ENCODE peak calls at places on chromosomes 3 and 15, in ten cellular contexts. B, X, T, M, Y, C, R, G, U and N are unnamed samples.
A peak's percentile ranks its signal among the peaks of the same experiment; 100 is the strongest.

GRCh38 chr3:40137586-40138295 is 171.8 kb upstream of the EIF1B start:
- DNase-seq in X (no peak), U (no peak), B (no peak), G (peak; percentile 49), C (peak; percentile 93), M (no peak), T (no peak), Y (no peak), R (no peak), N (no peak)

GRCh38 chr15:101615414-101615985 is 36.7 kb downstream of the TM2D3 start:
- DNase-seq in C (peak; percentile 4), M (no peak), U (no peak), T (no peak), X (no peak), G (no peak), Y (no peak), R (peak; percentile 80), B (no peak), N (no peak)

GRCh38 chr15:68389041-68389930 is 42.7 kb downstream of the ITGA11 start:
- DNase-seq in U (no peak), Y (no peak), B (no peak), X (no peak), M (no peak), R (no peak), T (no peak), C (no peak), G (no peak), N (no peak)

GRCh38 chr3:194586839-194587238 is 46.4 kb downstream of the TMEM44 start:
- DNase-seq in G (no peak), U (no peak), X (no peak), R (peak; percentile 50), Y (no peak), B (no peak), C (peak; percentile 87), T (no peak), M (peak; percentile 51), N (no peak)

GRCh38 chr15:85580914-85581313 is 200.5 kb downstream of the AKAP13 start:
- DNase-seq in R (no peak), T (no peak), Y (no peak), U (peak; percentile 50), G (no peak), X (no peak), B (no peak), M (no peak), C (no peak), N (peak; percentile 69)

GRCh38 chr3:169227911-169228310 is 435.6 kb downstream of the MECOM start:
- DNase-seq in M (no peak), T (no peak), C (no peak), U (no peak), G (no peak), B (no peak), R (no peak), Y (no peak), X (no peak), N (no peak)

GRCh38 chr3:93867425-93867824 is 106.3 kb downstream of the PROS1 start:
- DNase-seq in M (no peak), B (no peak), U (no peak), R (no peak), G (no peak), T (no peak), Y (peak; percentile 8), X (no peak), C (no peak), N (no peak)

GRCh38 chr3:69879051-69879450 is 120.5 kb upstream of the SAMMSON start:
- DNase-seq in T (no peak), C (no peak), Y (no peak), R (no peak), B (no peak), X (no peak), U (no peak), G (no peak), M (no peak), N (no peak)

GRCh38 chr3:97232635-97233034 is 418.2 kb downstream of the EPHA6 start:
- DNase-seq in C (no peak), T (no peak), U (no peak), B (no peak), M (no peak), R (no peak), X (peak; percentile 33), G (no peak), Y (no peak), N (no peak)

GRCh38 chr3:161265916-161266571 is 44.9 kb downstream of the NMD3 start:
- DNase-seq in R (no peak), G (no peak), Y (no peak), C (peak; percentile 70), M (no peak), U (no peak), X (peak; percentile 37), T (no peak), B (no peak), N (no peak)

GRCh38 chr15:68782589-68783161 is 38.0 kb downstream of the ANP32A start:
- DNase-seq in G (no peak), C (no peak), R (no peak), B (no peak), U (no peak), Y (no peak), M (no peak), T (no peak), X (no peak), N (no peak)

GRCh38 chr3:169501080-169501479 is 162.4 kb downstream of the MECOM start:
- DNase-seq in G (no peak), X (no peak), T (no peak), R (no peak), Y (no peak), C (no peak), B (no peak), M (no peak), U (no peak), N (no peak)

GRCh38 chr15:53522878-53523455 is 236.5 kb downstream of the WDR72 start:
- DNase-seq in Y (peak; percentile 18), U (no peak), B (peak; percentile 80), M (no peak), X (peak; percentile 83), C (no peak), R (no peak), G (no peak), T (no peak), N (no peak)

GRCh38 chr3:16842710-16843270 is 42.0 kb upstream of the PLCL2 start:
- DNase-seq in B (peak; percentile 65), Y (no peak), U (peak; percentile 19), G (no peak), X (peak; percentile 63), M (no peak), R (no peak), T (peak; percentile 17), C (no peak), N (no peak)

GRCh38 chr3:196215493-196215892 is 841 bp upstream of the SLC51A start:
- DNase-seq in B (no peak), X (no peak), C (no peak), U (no peak), M (no peak), R (no peak), Y (no peak), G (no peak), T (no peak), N (no peak)

GRCh38 chr15:28079313-28079969 is 19.7 kb downstream of the OCA2 start:
- DNase-seq in T (no peak), G (no peak), X (no peak), Y (no peak), B (no peak), C (no peak), U (no peak), M (no peak), R (no peak), N (no peak)

GRCh38 chr15:76393614-76394013 is 57.0 kb downstream of the ISL2 start:
- DNase-seq in R (no peak), B (peak; percentile 73), G (no peak), M (no peak), C (no peak), U (no peak), Y (no peak), X (no peak), T (no peak), N (no peak)